ENCODE peak calls at places on chromosome 16, in eight cellular contexts. A is cardiac muscle cell; L is stimulated activated CD4-positive, alpha-beta T cell treated with anti-CD3 and anti-CD28 coated beads, TNF-alpha, amount 100 ng/mL, for 48 hours; Q is fibroblast of lung; Z is iris pigment epithelial cell; F is ureter; Y is CD4-positive, alpha-beta T cell; B is left cardiac atrium. M is an unnamed sample.

GRCh38 chr16:68645494-68646388 is 631 bp downstream of the CDH3 start:
- DNase-seq in A (peak), L (no peak), Q (no peak), Z (no peak), F (no peak), Y (no peak), B (no peak), M (peak)

GRCh38 chr16:19517424-19518089 is 4.3 kb downstream of the GDE1 start:
- DNase-seq in A (no peak), L (no peak), Q (peak), Z (peak), F (no peak), Y (no peak), B (no peak), M (no peak)

GRCh38 chr16:84463221-84463620 is 41.2 kb downstream of the MEAK7 start:
- DNase-seq in A (no peak), L (no peak), Q (no peak), Z (no peak), F (no peak), Y (no peak), B (no peak), M (peak)

GRCh38 chr16:17271687-17272086 is 199.1 kb downstream of the XYLT1 start:
- DNase-seq in A (peak), L (no peak), Q (no peak), Z (no peak), F (no peak), Y (no peak), B (peak), M (no peak)

GRCh38 chr16:50547944-50548658 is at the start of gene NKD1:
- DNase-seq in A (peak), L (peak), Q (peak), Z (peak), F (peak), Y (peak), B (peak), M (peak)

GRCh38 chr16:4323845-4324478 is 8.1 kb downstream of the GLIS2 start:
- DNase-seq in A (peak), L (no peak), Q (peak), Z (peak), F (peak), Y (no peak), B (peak), M (peak)

GRCh38 chr16:24523569-24523968 is 15.8 kb upstream of the RBBP6 start:
- DNase-seq in A (peak), L (no peak), Q (no peak), Z (no peak), F (no peak), Y (no peak), B (no peak), M (no peak)

GRCh38 chr16:719815-720506 is 985 bp upstream of the ANTKMT start:
- DNase-seq in A (no peak), L (no peak), Q (no peak), Z (no peak), F (no peak), Y (no peak), B (no peak), M (no peak)

GRCh38 chr16:55725055-55725777 is 69.4 kb downstream of the SLC6A2 start:
- DNase-seq in A (no peak), L (no peak), Q (no peak), Z (no peak), F (no peak), Y (no peak), B (no peak), M (no peak)

GRCh38 chr16:72938426-72939164 is 109.3 kb downstream of the ZFHX3 start:
- DNase-seq in A (no peak), L (no peak), Q (peak), Z (peak), F (peak), Y (no peak), B (peak), M (peak)

GRCh38 chr16:89193021-89193575 is 7.2 kb downstream of the SLC22A31 start:
- DNase-seq in A (peak), L (peak), Q (peak), Z (peak), F (no peak), Y (peak), B (peak), M (peak)

GRCh38 chr16:88826070-88826840 is 14.5 kb upstream of the APRT start:
- DNase-seq in A (no peak), L (no peak), Q (no peak), Z (no peak), F (no peak), Y (no peak), B (no peak), M (no peak)

GRCh38 chr16:81417210-81417609 is 27.4 kb upstream of the CMIP start:
- DNase-seq in A (no peak), L (no peak), Q (no peak), Z (no peak), F (no peak), Y (no peak), B (no peak), M (no peak)

GRCh38 chr16:25633549-25633948 is 58.2 kb upstream of the HS3ST4 start:
- DNase-seq in A (no peak), L (no peak), Q (no peak), Z (no peak), F (no peak), Y (no peak), B (no peak), M (no peak)

GRCh38 chr16:35188288-35189155 is 1729.1 kb downstream of the TP53TG3F start:
- DNase-seq in A (no peak), L (no peak), Q (no peak), Z (peak), F (no peak), Y (no peak), B (no peak), M (peak)

GRCh38 chr16:76856112-76856511 is 334.9 kb upstream of the MON1B start:
- DNase-seq in A (no peak), L (no peak), Q (no peak), Z (no peak), F (no peak), Y (no peak), B (no peak), M (no peak)

GRCh38 chr16:705748-706188 is at the start of gene FBXL16:
- DNase-seq in A (no peak), L (no peak), Q (no peak), Z (no peak), F (no peak), Y (no peak), B (no peak), M (no peak)

M was measured in lower lobe of right lung.